ENCODE peak calls at places on chromosomes 13 and 19, in five cellular contexts. One of them, this sample, is unnamed.

GRCh38 chr19:29378126-29378525 is 147.7 kb upstream of the VSTM2B start:
- DNase-seq in NCI-H2171 treated with DMSO at 0.1 percent for 48 hours: no peak
- DNase-seq in LoVo: no peak
- DNase-seq in activated CD4-positive, alpha-beta T cell treated with anti-CD3 and anti-CD28 coated beads, Interleukin-2, amount 50 U/mL, for 24 hours: no peak
- DNase-seq in ELR: no peak
- DNase-seq in this sample: no peak

GRCh38 chr13:101695870-101696516 is 243.5 kb downstream of the ITGBL1 start:
- DNase-seq in NCI-H2171 treated with DMSO at 0.1 percent for 48 hours: peak; percentile 81
- DNase-seq in LoVo: no peak
- DNase-seq in activated CD4-positive, alpha-beta T cell treated with anti-CD3 and anti-CD28 coated beads, Interleukin-2, amount 50 U/mL, for 24 hours: no peak
- DNase-seq in ELR: no peak
- DNase-seq in this sample: no peak

GRCh38 chr19:50921391-50922315 is 10.5 kb upstream of the KLK4 start:
- DNase-seq in NCI-H2171 treated with DMSO at 0.1 percent for 48 hours: peak; percentile 35
- DNase-seq in LoVo: no peak
- DNase-seq in activated CD4-positive, alpha-beta T cell treated with anti-CD3 and anti-CD28 coated beads, Interleukin-2, amount 50 U/mL, for 24 hours: no peak
- DNase-seq in ELR: peak; percentile 17
- DNase-seq in this sample: no peak

GRCh38 chr13:24159921-24160324 is 597 bp upstream of the SPATA13 start:
- DNase-seq in NCI-H2171 treated with DMSO at 0.1 percent for 48 hours: no peak
- DNase-seq in LoVo: no peak
- DNase-seq in activated CD4-positive, alpha-beta T cell treated with anti-CD3 and anti-CD28 coated beads, Interleukin-2, amount 50 U/mL, for 24 hours: no peak
- DNase-seq in ELR: no peak
- DNase-seq in this sample: no peak

GRCh38 chr13:99689955-99690354 is 188.7 kb downstream of the TM9SF2 start:
- DNase-seq in NCI-H2171 treated with DMSO at 0.1 percent for 48 hours: no peak
- DNase-seq in LoVo: no peak
- DNase-seq in activated CD4-positive, alpha-beta T cell treated with anti-CD3 and anti-CD28 coated beads, Interleukin-2, amount 50 U/mL, for 24 hours: no peak
- DNase-seq in ELR: no peak
- DNase-seq in this sample: no peak

GRCh38 chr19:15779756-15780476 is 7.5 kb upstream of the OR10H5 start:
- DNase-seq in NCI-H2171 treated with DMSO at 0.1 percent for 48 hours: no peak
- DNase-seq in LoVo: no peak
- DNase-seq in activated CD4-positive, alpha-beta T cell treated with anti-CD3 and anti-CD28 coated beads, Interleukin-2, amount 50 U/mL, for 24 hours: no peak
- DNase-seq in ELR: no peak
- DNase-seq in this sample: no peak

GRCh38 chr19:7349961-7350711 is 1.4 kb downstream of the ARHGEF18 start:
- DNase-seq in NCI-H2171 treated with DMSO at 0.1 percent for 48 hours: no peak
- DNase-seq in LoVo: no peak
- DNase-seq in activated CD4-positive, alpha-beta T cell treated with anti-CD3 and anti-CD28 coated beads, Interleukin-2, amount 50 U/mL, for 24 hours: no peak
- DNase-seq in ELR: no peak
- DNase-seq in this sample: no peak

GRCh38 chr19:34671972-34672371 is 5.0 kb downstream of the SCGB2B2 start:
- DNase-seq in NCI-H2171 treated with DMSO at 0.1 percent for 48 hours: no peak
- DNase-seq in LoVo: no peak
- DNase-seq in activated CD4-positive, alpha-beta T cell treated with anti-CD3 and anti-CD28 coated beads, Interleukin-2, amount 50 U/mL, for 24 hours: no peak
- DNase-seq in ELR: no peak
- DNase-seq in this sample: no peak

GRCh38 chr19:38977445-38978314 is 2.1 kb upstream of the FBXO17 start:
- DNase-seq in NCI-H2171 treated with DMSO at 0.1 percent for 48 hours: no peak
- DNase-seq in LoVo: no peak
- DNase-seq in activated CD4-positive, alpha-beta T cell treated with anti-CD3 and anti-CD28 coated beads, Interleukin-2, amount 50 U/mL, for 24 hours: no peak
- DNase-seq in ELR: peak; percentile 68
- DNase-seq in this sample: no peak

GRCh38 chr13:38283346-38283745 is 66.3 kb upstream of the UFM1 start:
- DNase-seq in NCI-H2171 treated with DMSO at 0.1 percent for 48 hours: no peak
- DNase-seq in LoVo: no peak
- DNase-seq in activated CD4-positive, alpha-beta T cell treated with anti-CD3 and anti-CD28 coated beads, Interleukin-2, amount 50 U/mL, for 24 hours: no peak
- DNase-seq in ELR: no peak
- DNase-seq in this sample: peak; percentile 1

GRCh38 chr13:26112843-26113242 is 61.0 kb upstream of the SHISA2 start:
- DNase-seq in NCI-H2171 treated with DMSO at 0.1 percent for 48 hours: no peak
- DNase-seq in LoVo: no peak
- DNase-seq in activated CD4-positive, alpha-beta T cell treated with anti-CD3 and anti-CD28 coated beads, Interleukin-2, amount 50 U/mL, for 24 hours: no peak
- DNase-seq in ELR: peak; percentile 25
- DNase-seq in this sample: no peak

GRCh38 chr13:39452412-39452811 is 150.6 kb downstream of the LHFPL6 start:
- DNase-seq in NCI-H2171 treated with DMSO at 0.1 percent for 48 hours: no peak
- DNase-seq in LoVo: no peak
- DNase-seq in activated CD4-positive, alpha-beta T cell treated with anti-CD3 and anti-CD28 coated beads, Interleukin-2, amount 50 U/mL, for 24 hours: no peak
- DNase-seq in ELR: no peak
- DNase-seq in this sample: no peak

GRCh38 chr19:7415163-7415856 is 66.6 kb downstream of the ARHGEF18 start:
- DNase-seq in NCI-H2171 treated with DMSO at 0.1 percent for 48 hours: no peak
- DNase-seq in LoVo: no peak
- DNase-seq in activated CD4-positive, alpha-beta T cell treated with anti-CD3 and anti-CD28 coated beads, Interleukin-2, amount 50 U/mL, for 24 hours: no peak
- DNase-seq in ELR: no peak
- DNase-seq in this sample: peak; percentile 38

GRCh38 chr19:10604460-10604980 is 17.4 kb upstream of the AP1M2 start:
- DNase-seq in NCI-H2171 treated with DMSO at 0.1 percent for 48 hours: no peak
- DNase-seq in LoVo: no peak
- DNase-seq in activated CD4-positive, alpha-beta T cell treated with anti-CD3 and anti-CD28 coated beads, Interleukin-2, amount 50 U/mL, for 24 hours: no peak
- DNase-seq in ELR: peak; percentile 37
- DNase-seq in this sample: no peak

GRCh38 chr13:112444001-112444311 is 67.8 kb downstream of the SPACA7 start:
- DNase-seq in NCI-H2171 treated with DMSO at 0.1 percent for 48 hours: peak; percentile 15
- DNase-seq in LoVo: peak; percentile 55
- DNase-seq in activated CD4-positive, alpha-beta T cell treated with anti-CD3 and anti-CD28 coated beads, Interleukin-2, amount 50 U/mL, for 24 hours: no peak
- DNase-seq in ELR: peak; percentile 55
- DNase-seq in this sample: peak; percentile 46

GRCh38 chr19:543912-544608 is at the start of gene GZMM:
- DNase-seq in NCI-H2171 treated with DMSO at 0.1 percent for 48 hours: no peak
- DNase-seq in LoVo: no peak
- DNase-seq in activated CD4-positive, alpha-beta T cell treated with anti-CD3 and anti-CD28 coated beads, Interleukin-2, amount 50 U/mL, for 24 hours: peak; percentile 33
- DNase-seq in ELR: no peak
- DNase-seq in this sample: no peak

GRCh38 chr13:49499889-49500660 is 4.3 kb downstream of the PHF11 start:
- DNase-seq in NCI-H2171 treated with DMSO at 0.1 percent for 48 hours: no peak
- DNase-seq in LoVo: no peak
- DNase-seq in activated CD4-positive, alpha-beta T cell treated with anti-CD3 and anti-CD28 coated beads, Interleukin-2, amount 50 U/mL, for 24 hours: no peak
- DNase-seq in ELR: peak; percentile 83
- DNase-seq in this sample: no peak